ENCODE peak calls at places on chromosomes 2 and 18, in seven cellular contexts. K is CD8-positive, alpha-beta T cell; C is GM20000; R is GM10248; Z is esophagus muscularis mucosa; L is cardiac muscle cell; M is body of pancreas. B is an unnamed sample.
A peak's percentile ranks its signal among the peaks of the same experiment; 100 is the strongest.

GRCh38 chr2:223724831-223725230 is 112.6 kb downstream of the AP1S3 start:
- DNase-seq in K (no peak), L (no peak), R (no peak), Z (no peak), C (no peak), M (no peak), B (no peak)

GRCh38 chr2:17877811-17878221 is 651 bp upstream of the KCNS3 start:
- DNase-seq in R (peak; percentile 42), C (peak; percentile 52), L (peak; percentile 32), Z (no peak), K (no peak), M (peak; percentile 21), B (no peak)

GRCh38 chr18:57134564-57135211 is 12.2 kb upstream of the BOD1L2 start:
- DNase-seq in C (no peak), Z (no peak), L (no peak), R (no peak), K (no peak), M (no peak), B (no peak)

GRCh38 chr2:68387408-68388350 is 22.6 kb downstream of the PLEK start:
- DNase-seq in K (no peak), R (peak; percentile 59), Z (no peak), L (no peak), C (peak; percentile 61), M (no peak), B (no peak)

GRCh38 chr18:79203017-79203605 is 133.9 kb downstream of the ATP9B start:
- DNase-seq in M (no peak), Z (no peak), R (no peak), L (no peak), C (no peak), K (peak; percentile 20), B (no peak)

GRCh38 chr2:125745514-125745913 is 910.4 kb upstream of the GYPC start:
- DNase-seq in K (no peak), L (peak; percentile 89), M (peak; percentile 34), C (no peak), R (no peak), Z (no peak), B (peak; percentile 18)

GRCh38 chr2:20512061-20512605 is 65.3 kb downstream of the RHOB start:
- DNase-seq in K (no peak), M (no peak), C (no peak), Z (no peak), R (no peak), L (no peak), B (no peak)

GRCh38 chr2:167945660-167946366 is 301.6 kb downstream of the STK39 start:
- DNase-seq in R (no peak), M (no peak), Z (no peak), L (no peak), C (no peak), K (no peak), B (no peak)

GRCh38 chr2:16049406-16049805 is 109.1 kb downstream of the MYCN start:
- DNase-seq in C (no peak), K (no peak), R (no peak), Z (no peak), M (no peak), L (no peak), B (no peak)

GRCh38 chr2:205564761-205565160 is 117.5 kb upstream of the NRP2 start:
- DNase-seq in L (peak; percentile 92), R (no peak), K (no peak), Z (no peak), M (no peak), C (no peak), B (no peak)

GRCh38 chr2:207546822-207547221 is 17.1 kb downstream of the CREB1 start:
- DNase-seq in M (no peak), R (no peak), C (no peak), L (no peak), Z (no peak), K (no peak), B (no peak)

GRCh38 chr2:83742117-83742782 is 716.8 kb downstream of the SUCLG1 start:
- DNase-seq in M (peak; percentile 13), R (no peak), Z (no peak), K (no peak), C (no peak), L (no peak), B (no peak)

GRCh38 chr2:190578158-190579057 is 43.9 kb upstream of the NEMP2 start:
- DNase-seq in C (no peak), L (peak; percentile 55), M (peak; percentile 21), R (no peak), Z (no peak), K (peak; percentile 20), B (no peak)

GRCh38 chr2:174786066-174786725 is 21.9 kb upstream of the CHRNA1 start:
- DNase-seq in R (no peak), Z (no peak), M (no peak), K (no peak), L (no peak), C (no peak), B (no peak)

GRCh38 chr2:215930505-215931233 is 82.7 kb downstream of the MREG start:
- DNase-seq in Z (no peak), L (no peak), M (no peak), C (no peak), K (no peak), R (no peak), B (no peak)

GRCh38 chr2:43070676-43071491 is 155.5 kb downstream of the ZFP36L2 start:
- DNase-seq in L (no peak), M (no peak), K (no peak), C (no peak), R (no peak), Z (no peak), B (no peak)

GRCh38 chr18:46448347-46448746 is 208.7 kb downstream of the LOXHD1 start:
- DNase-seq in R (no peak), Z (no peak), M (no peak), K (no peak), C (no peak), L (no peak), B (no peak)

GRCh38 chr2:232545511-232546375 is 4.6 kb downstream of the TIGD1 start:
- DNase-seq in R (no peak), Z (no peak), M (no peak), K (no peak), L (no peak), C (no peak), B (no peak)

GRCh38 chr2:205612661-205613060 is 69.6 kb upstream of the NRP2 start:
- DNase-seq in K (no peak), L (no peak), M (no peak), Z (no peak), C (no peak), R (peak; percentile 14), B (no peak)

GRCh38 chr2:69499966-69500365 is 62.7 kb upstream of the NFU1 start:
- DNase-seq in R (no peak), Z (no peak), M (no peak), L (no peak), C (no peak), K (no peak), B (no peak)

GRCh38 chr2:151570191-151570590 is 160.5 kb downstream of the RIF1 start:
- DNase-seq in Z (no peak), R (no peak), M (no peak), C (no peak), L (no peak), K (no peak), B (no peak)

GRCh38 chr2:24861500-24861899 is 58.5 kb downstream of the ADCY3 start:
- DNase-seq in R (no peak), C (no peak), K (no peak), Z (no peak), L (no peak), M (no peak), B (no peak)

GRCh38 chr18:34661464-34662087 is 48.5 kb upstream of the DTNA start:
- DNase-seq in Z (no peak), R (peak; percentile 42), C (peak; percentile 51), K (no peak), L (peak; percentile 59), M (no peak), B (no peak)

GRCh38 chr2:6516674-6517073 is 349.0 kb downstream of the CMPK2 start:
- DNase-seq in C (no peak), Z (no peak), R (no peak), K (no peak), L (peak; percentile 74), M (no peak), B (no peak)

GRCh38 chr2:41965173-41965875 is 82.5 kb upstream of the PKDCC start:
- DNase-seq in M (no peak), R (no peak), K (no peak), C (no peak), L (no peak), Z (no peak), B (no peak)

GRCh38 chr2:178163911-178164310 is 30.4 kb upstream of the OSBPL6 start:
- DNase-seq in M (no peak), L (no peak), R (no peak), Z (no peak), K (no peak), C (no peak), B (no peak)
- TF ChIP-seq CTCF in M (no peak), L (no peak), R (no peak), Z (no peak), K (no peak), C (no peak), B (no peak)

GRCh38 chr18:5420909-5421308 is 122.9 kb downstream of the EPB41L3 start:
- DNase-seq in R (no peak), M (no peak), C (no peak), L (no peak), K (no peak), Z (no peak), B (no peak)

GRCh38 chr18:5421981-5422380 is 121.8 kb downstream of the EPB41L3 start:
- DNase-seq in Z (no peak), R (no peak), L (no peak), K (no peak), C (no peak), M (no peak), B (no peak)

GRCh38 chr18:5425721-5426120 is 118.1 kb downstream of the EPB41L3 start:
- DNase-seq in L (no peak), M (no peak), Z (no peak), R (no peak), K (no peak), C (no peak), B (no peak)

GRCh38 chr18:5422626-5423025 is 121.2 kb downstream of the EPB41L3 start:
- DNase-seq in K (no peak), C (no peak), M (no peak), L (no peak), Z (no peak), R (no peak), B (no peak)

GRCh38 chr18:5424903-5425302 is 118.9 kb downstream of the EPB41L3 start:
- DNase-seq in L (peak; percentile 43), M (no peak), K (no peak), Z (no peak), R (no peak), C (no peak), B (no peak)
- TF ChIP-seq CTCF in L (peak; percentile 69), M (peak; percentile 24), K (peak; percentile 65), Z (peak; percentile 37), R (peak; percentile 42), C (peak; percentile 19), B (peak; percentile 68)

GRCh38 chr2:226979004-226979403 is 143.2 kb downstream of the RHBDD1 start:
- DNase-seq in L (no peak), R (no peak), Z (no peak), M (no peak), C (no peak), K (no peak), B (no peak)
- TF ChIP-seq CTCF in L (no peak), R (no peak), Z (no peak), M (no peak), C (no peak), K (no peak), B (no peak)

DNA sequence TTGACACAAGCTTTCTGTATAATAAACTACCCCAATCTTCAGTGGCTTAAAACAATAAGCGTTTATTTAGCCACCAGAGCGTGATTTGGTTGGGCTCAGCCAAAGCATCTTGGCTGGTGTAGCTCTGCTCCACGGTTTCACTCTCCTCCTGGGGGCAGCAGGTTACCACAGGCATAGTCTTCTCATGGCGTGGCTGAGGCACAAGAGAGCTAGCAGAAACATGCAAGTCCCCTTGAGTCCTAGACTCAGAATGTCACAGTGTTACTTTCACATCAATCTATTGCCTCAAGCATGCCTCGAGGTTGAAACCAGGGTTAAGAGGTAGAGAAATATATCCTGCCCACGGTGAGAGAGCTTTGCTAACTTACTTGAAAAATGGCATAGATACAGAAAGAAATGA is 19.9 kb upstream of the SLC9A2 start:
- DNase-seq in R (no peak), K (no peak), L (no peak), C (no peak), M (no peak), Z (no peak), B (no peak)
- TF ChIP-seq CTCF in R (no peak), K (no peak), L (no peak), C (no peak), M (no peak), Z (no peak), B (no peak)

B was measured in progenitor cell of endocrine pancreas.